ENCODE peak calls at places on chromosomes 11 and 22, in six cellular contexts. F is small intestine, Z is uterus, I is heart right ventricle, X is HepG2, S is HCT116. P is an unnamed sample.

GRCh38 chr11:44893250-44894216 is 57.1 kb downstream of the TP53I11 start:
- DNase-seq in F (no peak), Z (peak), I (no peak), X (no peak), S (no peak), P (no peak)

GRCh38 chr22:30324008-30324730 is 2.6 kb downstream of the TBC1D10A start:
- DNase-seq in F (peak), Z (no peak), I (no peak), X (no peak), S (no peak), P (no peak)

GRCh38 chr11:112844530-112844929 is 116.7 kb upstream of the NCAM1 start:
- DNase-seq in F (no peak), Z (no peak), I (no peak), X (no peak), S (no peak), P (no peak)

GRCh38 chr11:67389477-67389876 is 2.3 kb upstream of the RAD9A start:
- DNase-seq in F (no peak), Z (no peak), I (no peak), X (peak), S (no peak), P (no peak)

GRCh38 chr11:2885017-2885675 is 429 bp downstream of the CDKN1C start:
- DNase-seq in F (peak), Z (peak), I (peak), X (no peak), S (no peak), P (no peak)

GRCh38 chr22:50201191-50202129 is 649 bp downstream of the SELENOO start:
- DNase-seq in F (peak), Z (no peak), I (no peak), X (peak), S (no peak), P (no peak)

GRCh38 chr11:279966-280761 is 2.0 kb downstream of the NLRP6 start:
- DNase-seq in F (peak), Z (peak), I (peak), X (no peak), S (no peak), P (no peak)

GRCh38 chr11:11302565-11302964 is 50.5 kb downstream of the CSNK2A3 start:
- DNase-seq in F (no peak), Z (no peak), I (no peak), X (no peak), S (no peak), P (no peak)

GRCh38 chr11:132347156-132348090 is 977.0 kb downstream of the NTM start:
- DNase-seq in F (peak), Z (no peak), I (no peak), X (no peak), S (no peak), P (no peak)

GRCh38 chr11:75673977-75674582 is 5.2 kb upstream of the MAP6 start:
- DNase-seq in F (peak), Z (no peak), I (no peak), X (peak), S (peak), P (no peak)

GRCh38 chr11:44112083-44112865 is 16.8 kb downstream of the EXT2 start:
- DNase-seq in F (no peak), Z (peak), I (peak), X (no peak), S (no peak), P (no peak)

GRCh38 chr11:109306322-109306721 is 115.7 kb upstream of the C11orf87 start:
- DNase-seq in F (no peak), Z (no peak), I (no peak), X (no peak), S (no peak), P (no peak)

GRCh38 chr11:970319-970871 is 44.7 kb downstream of the AP2A2 start:
- DNase-seq in F (no peak), Z (no peak), I (no peak), X (no peak), S (no peak), P (no peak)

GRCh38 chr22:36757608-36758220 is 18.2 kb downstream of the IFT27 start:
- DNase-seq in F (peak), Z (peak), I (peak), X (peak), S (peak), P (peak)

GRCh38 chr22:24445481-24446290 is 18.3 kb downstream of the ADORA2A start:
- DNase-seq in F (no peak), Z (no peak), I (no peak), X (peak), S (no peak), P (no peak)

GRCh38 chr11:33001281-33001680 is 14.4 kb upstream of the DEPDC7 start:
- DNase-seq in F (no peak), Z (no peak), I (no peak), X (no peak), S (no peak), P (no peak)

GRCh38 chr11:61054513-61054912 is 47.8 kb upstream of the CD5 start:
- DNase-seq in F (no peak), Z (no peak), I (no peak), X (no peak), S (no peak), P (no peak)

GRCh38 chr11:105372214-105372613 is 232.6 kb upstream of the CARD18 start:
- DNase-seq in F (no peak), Z (no peak), I (no peak), X (no peak), S (no peak), P (no peak)

GRCh38 chr11:104148074-104148473 is 15.9 kb downstream of the PDGFD start:
- DNase-seq in F (no peak), Z (no peak), I (no peak), X (no peak), S (no peak), P (no peak)

GRCh38 chr22:43567691-43568308 is 156.0 kb downstream of the MPPED1 start:
- DNase-seq in F (no peak), Z (no peak), I (no peak), X (no peak), S (no peak), P (no peak)

GRCh38 chr22:19710020-19710768 is 4.1 kb upstream of the SEPTIN5 start:
- DNase-seq in F (no peak), Z (no peak), I (no peak), X (no peak), S (no peak), P (no peak)

DNA sequence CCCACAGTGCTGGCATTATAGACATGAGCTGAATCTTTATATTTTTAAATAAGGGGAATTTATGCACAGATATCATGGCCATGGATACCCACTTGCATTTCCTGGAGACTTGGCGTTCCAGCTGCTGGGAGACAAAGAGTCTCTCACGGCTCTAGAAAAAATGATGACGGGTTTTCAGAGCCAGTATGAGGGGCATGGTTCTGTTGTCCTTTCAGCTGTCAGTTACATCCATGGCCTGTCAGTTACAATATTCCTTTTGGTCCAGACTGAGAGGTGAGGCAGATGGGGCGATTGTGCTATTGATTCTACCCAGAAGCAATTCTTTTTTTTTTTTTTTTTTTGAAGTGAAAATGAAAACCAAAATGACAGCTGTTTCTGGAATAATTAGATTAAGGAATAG is 29.7 kb downstream of the USH1C start:
- DNase-seq in F (no peak), Z (no peak), I (no peak), X (no peak), S (no peak), P (no peak)
- H3K27ac ChIP-seq in F (no peak), Z (no peak), I (no peak), X (no peak), S (no peak), P (no peak)

GRCh38 chr22:23282516-23282915 is 102.2 kb downstream of the BCR start:
- DNase-seq in F (no peak), Z (no peak), I (no peak), X (no peak), S (no peak), P (no peak)
- H3K27ac ChIP-seq in F (no peak), Z (peak), I (no peak), X (no peak), S (peak), P (peak)

GRCh38 chr22:28711820-28712777 is 29.5 kb downstream of the CHEK2 start:
- DNase-seq in F (no peak), Z (peak), I (no peak), X (peak), S (no peak), P (no peak)

GRCh38 chr22:28710889-28711285 is 30.7 kb downstream of the CHEK2 start:
- DNase-seq in F (no peak), Z (no peak), I (no peak), X (no peak), S (no peak), P (no peak)

GRCh38 chr22:28706845-28707244 is 27.2 kb upstream of the TTC28 start:
- DNase-seq in F (no peak), Z (no peak), I (no peak), X (no peak), S (no peak), P (no peak)

GRCh38 chr22:28711341-28711740 is 30.3 kb downstream of the CHEK2 start:
- DNase-seq in F (no peak), Z (no peak), I (no peak), X (no peak), S (no peak), P (no peak)

GRCh38 chr22:28710112-28710888 is 30.7 kb upstream of the TTC28 start:
- DNase-seq in F (no peak), Z (no peak), I (no peak), X (peak), S (no peak), P (no peak)
- H3K27ac ChIP-seq in F (no peak), Z (peak), I (peak), X (peak), S (no peak), P (peak)

GRCh38 chr11:100978442-100978841 is 151.2 kb downstream of the PGR start:
- DNase-seq in F (no peak), Z (no peak), I (no peak), X (no peak), S (no peak), P (no peak)
- H3K27ac ChIP-seq in F (no peak), Z (no peak), I (no peak), X (no peak), S (no peak), P (no peak)

GRCh38 chr11:63749624-63750023 is 19.0 kb downstream of the ZFTA start:
- DNase-seq in F (no peak), Z (no peak), I (no peak), X (no peak), S (no peak), P (no peak)

GRCh38 chr11:63747006-63747405 is 21.6 kb downstream of the ZFTA start:
- DNase-seq in F (no peak), Z (no peak), I (no peak), X (no peak), S (no peak), P (no peak)

DNA sequence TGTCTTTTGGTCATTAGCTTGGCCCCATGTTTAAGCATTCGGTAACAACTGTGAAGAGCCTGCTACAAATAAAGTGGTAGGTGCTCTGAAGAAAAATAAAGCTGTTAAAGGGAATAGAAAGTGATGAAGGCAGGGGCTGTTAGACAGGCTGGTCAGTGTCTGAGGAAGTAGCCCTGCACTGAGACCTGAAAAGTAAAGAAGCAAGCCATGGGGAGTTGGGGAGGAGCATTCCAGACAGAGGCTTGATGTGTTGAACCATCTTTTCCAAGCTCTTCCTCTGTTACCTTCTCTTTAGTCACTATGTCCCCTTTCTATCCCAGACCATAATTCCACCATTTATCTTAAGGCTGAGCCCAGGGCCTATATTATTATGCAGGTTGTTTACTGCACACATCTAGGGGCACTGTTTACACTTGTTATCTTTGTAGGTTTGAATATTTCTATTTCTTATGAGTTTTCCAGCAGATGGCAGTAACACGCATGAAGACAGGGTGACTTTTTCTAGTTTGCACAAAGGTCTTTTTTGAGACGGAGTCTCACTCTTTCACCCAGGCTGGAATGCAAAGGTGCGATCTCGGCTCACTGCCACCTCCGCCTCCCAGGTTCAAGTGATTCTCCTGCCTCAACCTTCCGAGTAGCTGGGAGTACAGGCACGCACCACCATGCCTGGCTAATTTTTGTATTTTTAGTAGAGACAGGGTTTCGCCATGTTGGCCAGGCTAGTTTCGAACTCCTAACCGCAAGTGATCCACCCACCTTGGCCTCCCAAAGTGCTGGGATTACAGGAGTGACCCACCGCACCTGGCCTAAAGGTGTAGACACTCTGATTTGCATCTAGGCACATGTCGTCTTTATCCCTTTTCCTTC is 23.0 kb downstream of the ZFTA start:
- DNase-seq in F (peak), Z (no peak), I (no peak), X (no peak), S (no peak), P (no peak)
- H3K27ac ChIP-seq in F (no peak), Z (no peak), I (no peak), X (no peak), S (no peak), P (no peak)

DNA sequence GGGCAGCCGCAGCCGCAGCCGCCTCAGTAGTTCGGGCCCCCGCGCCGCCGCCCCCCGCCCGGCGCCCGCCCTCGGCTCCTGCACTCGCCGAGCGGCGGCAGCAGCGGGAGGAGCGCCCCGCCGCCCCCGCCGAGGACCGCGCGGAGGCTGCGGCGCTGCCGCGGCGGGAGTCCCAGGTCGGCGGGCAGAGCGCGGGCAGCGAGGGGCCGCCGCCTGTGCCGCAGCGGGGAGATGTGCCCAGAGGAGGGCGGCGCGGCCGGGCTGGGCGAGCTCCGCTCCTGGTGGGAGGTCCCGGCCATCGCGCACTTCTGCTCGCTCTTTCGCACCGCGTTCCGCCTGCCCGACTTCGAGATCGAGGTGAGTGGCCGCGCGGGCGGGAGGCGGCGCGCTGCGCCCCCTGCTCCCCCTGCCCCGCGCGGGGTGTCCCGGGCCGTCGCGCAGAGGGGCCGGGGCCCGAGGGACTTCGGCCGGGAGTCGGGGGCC is 334 bp downstream of the CECR2 start:
- DNase-seq in F (no peak), Z (no peak), I (peak), X (no peak), S (no peak), P (no peak)
- H3K27ac ChIP-seq in F (no peak), Z (peak), I (peak), X (no peak), S (peak), P (peak)

GRCh38 chr22:39367040-39367439 is 17.2 kb downstream of the SYNGR1 start:
- DNase-seq in F (no peak), Z (no peak), I (no peak), X (no peak), S (no peak), P (no peak)
- H3K27ac ChIP-seq in F (no peak), Z (no peak), I (no peak), X (no peak), S (no peak), P (no peak)